ENCODE peak calls at places on chromosomes 5 and 9, in eight cellular contexts. One of them, this sample, is unnamed.

GRCh38 chr9:73515216-73515615 is 363.6 kb downstream of the ANXA1 start:
- DNase-seq in CD8-positive, alpha-beta T cell: no peak
- DNase-seq in aorta: no peak
- DNase-seq in spleen: no peak
- DNase-seq in breast epithelium: no peak
- DNase-seq in SJCRH30: no peak
- DNase-seq in HL-60: no peak
- DNase-seq in cardiac muscle cell: no peak
- DNase-seq in this sample: no peak

GRCh38 chr5:172175263-172175719 is 12.7 kb downstream of the STK10 start:
- DNase-seq in CD8-positive, alpha-beta T cell: peak; percentile 89
- DNase-seq in aorta: peak; percentile 84
- DNase-seq in spleen: peak; percentile 98
- DNase-seq in breast epithelium: no peak
- DNase-seq in SJCRH30: no peak
- DNase-seq in HL-60: peak; percentile 91
- DNase-seq in cardiac muscle cell: peak; percentile 20
- DNase-seq in this sample: peak; percentile 83

GRCh38 chr5:98773464-98774191 is at the start of gene RGMB:
- DNase-seq in CD8-positive, alpha-beta T cell: peak; percentile 82
- DNase-seq in aorta: peak; percentile 99
- DNase-seq in spleen: peak; percentile 96
- DNase-seq in breast epithelium: peak; percentile 98
- DNase-seq in SJCRH30: peak; percentile 99
- DNase-seq in HL-60: no peak
- DNase-seq in cardiac muscle cell: peak; percentile 99
- DNase-seq in this sample: peak; percentile 98

GRCh38 chr9:76219555-76220151 is 174.6 kb downstream of the RFK start:
- DNase-seq in CD8-positive, alpha-beta T cell: no peak
- DNase-seq in aorta: no peak
- DNase-seq in spleen: no peak
- DNase-seq in breast epithelium: no peak
- DNase-seq in SJCRH30: no peak
- DNase-seq in HL-60: no peak
- DNase-seq in cardiac muscle cell: no peak
- DNase-seq in this sample: no peak

GRCh38 chr9:91572044-91572443 is 148.4 kb upstream of the NFIL3 start:
- DNase-seq in CD8-positive, alpha-beta T cell: no peak
- DNase-seq in aorta: no peak
- DNase-seq in spleen: no peak
- DNase-seq in breast epithelium: no peak
- DNase-seq in SJCRH30: peak; percentile 16
- DNase-seq in HL-60: no peak
- DNase-seq in cardiac muscle cell: peak; percentile 42
- DNase-seq in this sample: no peak

GRCh38 chr5:161230222-161230621 is 316.3 kb downstream of the GABRB2 start:
- DNase-seq in CD8-positive, alpha-beta T cell: no peak
- DNase-seq in aorta: no peak
- DNase-seq in spleen: no peak
- DNase-seq in breast epithelium: no peak
- DNase-seq in SJCRH30: no peak
- DNase-seq in HL-60: no peak
- DNase-seq in cardiac muscle cell: peak; percentile 8
- DNase-seq in this sample: no peak

GRCh38 chr5:121430538-121430937 is 421.1 kb upstream of the FTMT start:
- DNase-seq in CD8-positive, alpha-beta T cell: no peak
- DNase-seq in aorta: no peak
- DNase-seq in spleen: no peak
- DNase-seq in breast epithelium: no peak
- DNase-seq in SJCRH30: no peak
- DNase-seq in HL-60: no peak
- DNase-seq in cardiac muscle cell: no peak
- DNase-seq in this sample: no peak

GRCh38 chr5:125612356-125613149 is 810.7 kb upstream of the GRAMD2B start:
- DNase-seq in CD8-positive, alpha-beta T cell: no peak
- DNase-seq in aorta: no peak
- DNase-seq in spleen: no peak
- DNase-seq in breast epithelium: no peak
- DNase-seq in SJCRH30: peak; percentile 21
- DNase-seq in HL-60: no peak
- DNase-seq in cardiac muscle cell: no peak
- DNase-seq in this sample: peak; percentile 60

GRCh38 chr5:167804512-167805220 is 486.8 kb upstream of the WWC1 start:
- DNase-seq in CD8-positive, alpha-beta T cell: no peak
- DNase-seq in aorta: no peak
- DNase-seq in spleen: no peak
- DNase-seq in breast epithelium: peak; percentile 42
- DNase-seq in SJCRH30: no peak
- DNase-seq in HL-60: no peak
- DNase-seq in cardiac muscle cell: no peak
- DNase-seq in this sample: no peak

GRCh38 chr5:74325866-74326265 is 314.7 kb downstream of the ENC1 start:
- DNase-seq in CD8-positive, alpha-beta T cell: no peak
- DNase-seq in aorta: no peak
- DNase-seq in spleen: no peak
- DNase-seq in breast epithelium: no peak
- DNase-seq in SJCRH30: no peak
- DNase-seq in HL-60: no peak
- DNase-seq in cardiac muscle cell: no peak
- DNase-seq in this sample: no peak

GRCh38 chr5:39072915-39073758 is 1.1 kb downstream of the RICTOR start:
- DNase-seq in CD8-positive, alpha-beta T cell: peak; percentile 53
- DNase-seq in aorta: peak; percentile 64
- DNase-seq in spleen: no peak
- DNase-seq in breast epithelium: peak; percentile 30
- DNase-seq in SJCRH30: no peak
- DNase-seq in HL-60: peak; percentile 27
- DNase-seq in cardiac muscle cell: peak; percentile 50
- DNase-seq in this sample: peak; percentile 70

GRCh38 chr9:91486699-91487497 is 63.3 kb upstream of the NFIL3 start:
- DNase-seq in CD8-positive, alpha-beta T cell: no peak
- DNase-seq in aorta: no peak
- DNase-seq in spleen: no peak
- DNase-seq in breast epithelium: no peak
- DNase-seq in SJCRH30: no peak
- DNase-seq in HL-60: no peak
- DNase-seq in cardiac muscle cell: no peak
- DNase-seq in this sample: no peak

GRCh38 chr9:120424248-120424647 is 155.7 kb downstream of the CDK5RAP2 start:
- DNase-seq in CD8-positive, alpha-beta T cell: no peak
- DNase-seq in aorta: no peak
- DNase-seq in spleen: no peak
- DNase-seq in breast epithelium: no peak
- DNase-seq in SJCRH30: no peak
- DNase-seq in HL-60: no peak
- DNase-seq in cardiac muscle cell: no peak
- DNase-seq in this sample: no peak

GRCh38 chr5:76526950-76527349 is 96.3 kb downstream of the F2RL2 start:
- DNase-seq in CD8-positive, alpha-beta T cell: no peak
- DNase-seq in aorta: no peak
- DNase-seq in spleen: no peak
- DNase-seq in breast epithelium: no peak
- DNase-seq in SJCRH30: no peak
- DNase-seq in HL-60: no peak
- DNase-seq in cardiac muscle cell: no peak
- DNase-seq in this sample: no peak

GRCh38 chr5:76521240-76521758 is 101.9 kb downstream of the F2RL2 start:
- DNase-seq in CD8-positive, alpha-beta T cell: no peak
- DNase-seq in aorta: no peak
- DNase-seq in spleen: no peak
- DNase-seq in breast epithelium: no peak
- DNase-seq in SJCRH30: no peak
- DNase-seq in HL-60: no peak
- DNase-seq in cardiac muscle cell: no peak
- DNase-seq in this sample: no peak

GRCh38 chr5:76524872-76525271 is 98.3 kb downstream of the F2RL2 start:
- DNase-seq in CD8-positive, alpha-beta T cell: no peak
- DNase-seq in aorta: no peak
- DNase-seq in spleen: no peak
- DNase-seq in breast epithelium: no peak
- DNase-seq in SJCRH30: no peak
- DNase-seq in HL-60: no peak
- DNase-seq in cardiac muscle cell: no peak
- DNase-seq in this sample: no peak

GRCh38 chr5:76522103-76522942 is 100.9 kb downstream of the F2RL2 start:
- DNase-seq in CD8-positive, alpha-beta T cell: no peak
- DNase-seq in aorta: no peak
- DNase-seq in spleen: no peak
- DNase-seq in breast epithelium: no peak
- DNase-seq in SJCRH30: no peak
- DNase-seq in HL-60: no peak
- DNase-seq in cardiac muscle cell: no peak
- DNase-seq in this sample: no peak

GRCh38 chr5:76524101-76524835 is 98.9 kb downstream of the F2RL2 start:
- DNase-seq in CD8-positive, alpha-beta T cell: no peak
- DNase-seq in aorta: no peak
- DNase-seq in spleen: no peak
- DNase-seq in breast epithelium: no peak
- DNase-seq in SJCRH30: no peak
- DNase-seq in HL-60: no peak
- DNase-seq in cardiac muscle cell: no peak
- DNase-seq in this sample: no peak
- H3K4me3 ChIP-seq in CD8-positive, alpha-beta T cell: no peak overlapping the region
- H3K4me3 ChIP-seq in aorta: no peak overlapping the region
- H3K4me3 ChIP-seq in spleen: no peak overlapping the region
- H3K4me3 ChIP-seq in breast epithelium: no peak overlapping the region
- H3K4me3 ChIP-seq in SJCRH30: no peak overlapping the region
- H3K4me3 ChIP-seq in HL-60: no peak overlapping the region
- H3K4me3 ChIP-seq in cardiac muscle cell: no peak overlapping the region
- H3K4me3 ChIP-seq in this sample: no peak overlapping the region

GRCh38 chr9:121750715-121751623 is 99.5 kb downstream of the DAB2IP start:
- DNase-seq in CD8-positive, alpha-beta T cell: no peak
- DNase-seq in aorta: no peak
- DNase-seq in spleen: no peak
- DNase-seq in breast epithelium: peak; percentile 76
- DNase-seq in SJCRH30: peak; percentile 83
- DNase-seq in HL-60: no peak
- DNase-seq in cardiac muscle cell: no peak
- DNase-seq in this sample: no peak
- H3K27ac ChIP-seq in CD8-positive, alpha-beta T cell: no peak overlapping the region
- H3K27ac ChIP-seq in aorta: peak overlapping the region; percentile 88
- H3K27ac ChIP-seq in spleen: peak overlapping the region; percentile 84
- H3K27ac ChIP-seq in breast epithelium: peak overlapping the region; percentile 91
- H3K27ac ChIP-seq in SJCRH30: peak overlapping the region; percentile 65
- H3K27ac ChIP-seq in HL-60: no peak overlapping the region
- H3K27ac ChIP-seq in cardiac muscle cell: peak overlapping the region; percentile 16
- H3K27ac ChIP-seq in this sample: peak overlapping the region; percentile 72

DNA sequence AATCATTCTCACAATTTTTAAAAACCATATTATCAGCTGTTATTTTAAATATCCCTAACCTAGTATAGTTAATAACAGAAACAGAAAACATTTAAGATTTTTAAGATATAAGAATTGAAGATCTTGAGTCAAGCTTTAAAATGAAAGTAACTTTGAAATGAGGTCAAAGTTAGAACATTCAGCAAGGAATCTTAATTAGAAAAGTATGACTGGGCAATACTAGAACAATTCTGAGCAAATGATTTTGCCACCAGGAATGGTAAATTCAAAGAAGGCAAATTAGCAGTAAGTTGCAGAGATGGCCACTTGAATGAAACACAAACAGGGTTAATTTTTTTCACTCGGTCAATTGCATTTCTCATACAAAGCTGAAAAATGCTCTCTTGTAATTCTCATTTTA is 117.9 kb downstream of the NXNL2 start:
- DNase-seq in CD8-positive, alpha-beta T cell: no peak
- DNase-seq in aorta: no peak
- DNase-seq in spleen: no peak
- DNase-seq in breast epithelium: no peak
- DNase-seq in SJCRH30: no peak
- DNase-seq in HL-60: no peak
- DNase-seq in cardiac muscle cell: no peak
- DNase-seq in this sample: no peak
- H3K4me3 ChIP-seq in CD8-positive, alpha-beta T cell: no peak overlapping the region
- H3K4me3 ChIP-seq in aorta: no peak overlapping the region
- H3K4me3 ChIP-seq in spleen: no peak overlapping the region
- H3K4me3 ChIP-seq in breast epithelium: no peak overlapping the region
- H3K4me3 ChIP-seq in SJCRH30: no peak overlapping the region
- H3K4me3 ChIP-seq in HL-60: no peak overlapping the region
- H3K4me3 ChIP-seq in cardiac muscle cell: no peak overlapping the region
- H3K4me3 ChIP-seq in this sample: no peak overlapping the region

GRCh38 chr9:128242124-128242523 is 33.7 kb downstream of the GOLGA2 start:
- DNase-seq in CD8-positive, alpha-beta T cell: no peak
- DNase-seq in aorta: peak; percentile 36
- DNase-seq in spleen: no peak
- DNase-seq in breast epithelium: no peak
- DNase-seq in SJCRH30: no peak
- DNase-seq in HL-60: no peak
- DNase-seq in cardiac muscle cell: no peak
- DNase-seq in this sample: no peak
- H3K27ac ChIP-seq in CD8-positive, alpha-beta T cell: no peak overlapping the region
- H3K27ac ChIP-seq in aorta: no peak overlapping the region
- H3K27ac ChIP-seq in spleen: no peak overlapping the region
- H3K27ac ChIP-seq in breast epithelium: peak overlapping the region; percentile 93
- H3K27ac ChIP-seq in SJCRH30: no peak overlapping the region
- H3K27ac ChIP-seq in HL-60: no peak overlapping the region
- H3K27ac ChIP-seq in cardiac muscle cell: no peak overlapping the region
- H3K27ac ChIP-seq in this sample: no peak overlapping the region

DNA sequence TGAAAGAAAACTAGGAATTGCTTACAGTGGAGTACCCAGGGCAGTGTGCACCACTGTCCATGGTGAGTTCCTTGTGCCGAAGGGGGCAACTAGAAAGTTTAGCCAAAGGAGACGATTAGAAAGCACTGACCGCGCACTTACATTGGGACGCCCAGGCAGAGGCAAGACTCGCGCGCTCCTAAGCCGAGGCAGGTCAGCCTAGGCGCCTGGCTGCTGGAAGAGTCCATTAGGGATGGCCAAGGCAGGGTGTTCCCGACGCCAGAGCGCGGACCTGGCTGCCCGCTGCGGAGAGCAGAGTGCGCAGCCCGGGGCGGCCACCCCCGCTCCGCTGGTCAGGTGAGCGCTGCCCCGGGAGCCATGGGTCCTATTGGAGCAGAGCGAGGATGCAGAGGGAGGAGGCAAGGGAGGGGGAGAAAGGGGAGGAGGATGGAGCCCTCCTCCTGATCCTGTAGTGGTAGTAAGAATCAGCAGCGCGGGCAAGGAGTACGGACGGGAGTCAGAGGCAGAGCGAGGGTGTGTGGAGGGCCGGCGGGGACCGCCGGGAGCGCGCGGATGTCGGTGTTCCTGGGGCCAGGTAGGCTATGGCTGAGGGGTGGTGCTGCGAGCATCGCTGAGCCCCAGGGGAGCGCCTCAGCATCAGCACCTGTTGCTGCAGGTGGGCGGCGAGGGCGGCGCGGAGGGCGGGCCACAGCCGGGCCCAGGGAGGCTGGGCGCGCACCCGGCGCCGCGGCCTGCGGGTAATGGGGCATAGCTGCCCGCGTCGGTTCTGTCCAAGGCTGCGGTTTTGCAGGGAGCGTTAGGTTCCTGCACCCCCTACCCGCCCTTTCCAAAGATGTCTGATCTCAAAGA is at the start of gene ADGRV1:
- DNase-seq in CD8-positive, alpha-beta T cell: no peak
- DNase-seq in aorta: no peak
- DNase-seq in spleen: peak; percentile 65
- DNase-seq in breast epithelium: peak; percentile 76
- DNase-seq in SJCRH30: peak; percentile 95
- DNase-seq in HL-60: no peak
- DNase-seq in cardiac muscle cell: peak; percentile 95
- DNase-seq in this sample: peak; percentile 95
- H3K4me3 ChIP-seq in CD8-positive, alpha-beta T cell: no peak within 1 kb of the TSS
- H3K4me3 ChIP-seq in aorta: no peak within 1 kb of the TSS
- H3K4me3 ChIP-seq in spleen: peak within 1 kb of the TSS; percentile 31
- H3K4me3 ChIP-seq in breast epithelium: peak within 1 kb of the TSS; percentile 22
- H3K4me3 ChIP-seq in SJCRH30: peak within 1 kb of the TSS; percentile 74
- H3K4me3 ChIP-seq in HL-60: no peak within 1 kb of the TSS
- H3K4me3 ChIP-seq in cardiac muscle cell: peak within 1 kb of the TSS; percentile 74
- H3K4me3 ChIP-seq in this sample: peak within 1 kb of the TSS; percentile 47